ENCODE peak calls at places on chromosomes 7 and 10, in seven cellular contexts. One of them, this sample, is unnamed.

GRCh38 chr10:78542536-78542935 is 508.9 kb downstream of the RPS24 start:
- DNase-seq in HTR-8/SVneo: no peak
- DNase-seq in germinal center: no peak
- DNase-seq in GM10248: no peak
- DNase-seq in hypothalamus: no peak
- DNase-seq in kidney tubule cell: no peak
- DNase-seq in A673: no peak
- DNase-seq in this sample: no peak

GRCh38 chr7:12386237-12386839 is 17.3 kb downstream of the VWDE start:
- DNase-seq in HTR-8/SVneo: no peak
- DNase-seq in germinal center: no peak
- DNase-seq in GM10248: no peak
- DNase-seq in hypothalamus: no peak
- DNase-seq in kidney tubule cell: no peak
- DNase-seq in A673: no peak
- DNase-seq in this sample: no peak

GRCh38 chr7:11931306-11931705 is 99.3 kb upstream of the THSD7A start:
- DNase-seq in HTR-8/SVneo: no peak
- DNase-seq in germinal center: no peak
- DNase-seq in GM10248: no peak
- DNase-seq in hypothalamus: no peak
- DNase-seq in kidney tubule cell: peak
- DNase-seq in A673: no peak
- DNase-seq in this sample: no peak

GRCh38 chr7:42858570-42858969 is 53.3 kb downstream of the C7orf25 start:
- DNase-seq in HTR-8/SVneo: no peak
- DNase-seq in germinal center: no peak
- DNase-seq in GM10248: no peak
- DNase-seq in hypothalamus: no peak
- DNase-seq in kidney tubule cell: peak
- DNase-seq in A673: no peak
- DNase-seq in this sample: no peak

GRCh38 chr7:157442456-157442855 is 105.7 kb downstream of the DNAJB6 start:
- DNase-seq in HTR-8/SVneo: no peak
- DNase-seq in germinal center: no peak
- DNase-seq in GM10248: no peak
- DNase-seq in hypothalamus: no peak
- DNase-seq in kidney tubule cell: no peak
- DNase-seq in A673: no peak
- DNase-seq in this sample: no peak

GRCh38 chr10:111075577-111076185 is 1.1 kb upstream of the ADRA2A start:
- DNase-seq in HTR-8/SVneo: no peak
- DNase-seq in germinal center: no peak
- DNase-seq in GM10248: peak
- DNase-seq in hypothalamus: no peak
- DNase-seq in kidney tubule cell: no peak
- DNase-seq in A673: no peak
- DNase-seq in this sample: no peak

GRCh38 chr7:117041007-117041406 is 87.7 kb downstream of the ST7 start:
- DNase-seq in HTR-8/SVneo: no peak
- DNase-seq in germinal center: no peak
- DNase-seq in GM10248: peak
- DNase-seq in hypothalamus: no peak
- DNase-seq in kidney tubule cell: no peak
- DNase-seq in A673: no peak
- DNase-seq in this sample: no peak

GRCh38 chr7:84337386-84337785 is 142.8 kb upstream of the SEMA3A start:
- DNase-seq in HTR-8/SVneo: no peak
- DNase-seq in germinal center: no peak
- DNase-seq in GM10248: no peak
- DNase-seq in hypothalamus: no peak
- DNase-seq in kidney tubule cell: peak
- DNase-seq in A673: no peak
- DNase-seq in this sample: no peak

GRCh38 chr7:156747718-156748117 is 107.1 kb downstream of the RNF32 start:
- DNase-seq in HTR-8/SVneo: no peak
- DNase-seq in germinal center: no peak
- DNase-seq in GM10248: no peak
- DNase-seq in hypothalamus: no peak
- DNase-seq in kidney tubule cell: no peak
- DNase-seq in A673: no peak
- DNase-seq in this sample: no peak

GRCh38 chr7:36047254-36047653 is 105.8 kb upstream of the EEPD1 start:
- DNase-seq in HTR-8/SVneo: no peak
- DNase-seq in germinal center: no peak
- DNase-seq in GM10248: no peak
- DNase-seq in hypothalamus: no peak
- DNase-seq in kidney tubule cell: no peak
- DNase-seq in A673: peak
- DNase-seq in this sample: no peak

GRCh38 chr10:65618125-65618524 is 1307.7 kb upstream of the LRRTM3 start:
- DNase-seq in HTR-8/SVneo: no peak
- DNase-seq in germinal center: no peak
- DNase-seq in GM10248: no peak
- DNase-seq in hypothalamus: no peak
- DNase-seq in kidney tubule cell: no peak
- DNase-seq in A673: no peak
- DNase-seq in this sample: no peak

GRCh38 chr7:150994141-150994837 is 3.5 kb downstream of the NOS3 start:
- DNase-seq in HTR-8/SVneo: no peak
- DNase-seq in germinal center: no peak
- DNase-seq in GM10248: no peak
- DNase-seq in hypothalamus: no peak
- DNase-seq in kidney tubule cell: no peak
- DNase-seq in A673: no peak
- DNase-seq in this sample: peak

GRCh38 chr10:78696791-78697420 is 371.9 kb upstream of the ZMIZ1 start:
- DNase-seq in HTR-8/SVneo: no peak
- DNase-seq in germinal center: no peak
- DNase-seq in GM10248: no peak
- DNase-seq in hypothalamus: no peak
- DNase-seq in kidney tubule cell: no peak
- DNase-seq in A673: no peak
- DNase-seq in this sample: no peak

GRCh38 chr10:75395955-75396860 is 5.4 kb downstream of the ZNF503 start:
- DNase-seq in HTR-8/SVneo: no peak
- DNase-seq in germinal center: no peak
- DNase-seq in GM10248: no peak
- DNase-seq in hypothalamus: no peak
- DNase-seq in kidney tubule cell: peak
- DNase-seq in A673: no peak
- DNase-seq in this sample: no peak

GRCh38 chr7:22277375-22277774 is 79.6 kb downstream of the RAPGEF5 start:
- DNase-seq in HTR-8/SVneo: no peak
- DNase-seq in germinal center: no peak
- DNase-seq in GM10248: no peak
- DNase-seq in hypothalamus: no peak
- DNase-seq in kidney tubule cell: no peak
- DNase-seq in A673: no peak
- DNase-seq in this sample: no peak

GRCh38 chr7:97835296-97836138 is 36.7 kb downstream of the ASNS start:
- DNase-seq in HTR-8/SVneo: peak
- DNase-seq in germinal center: peak
- DNase-seq in GM10248: peak
- DNase-seq in hypothalamus: peak
- DNase-seq in kidney tubule cell: peak
- DNase-seq in A673: peak
- DNase-seq in this sample: peak

GRCh38 chr10:31929260-31929985 is 792 bp upstream of the ARHGAP12 start:
- DNase-seq in HTR-8/SVneo: peak
- DNase-seq in germinal center: peak
- DNase-seq in GM10248: peak
- DNase-seq in hypothalamus: peak
- DNase-seq in kidney tubule cell: peak
- DNase-seq in A673: peak
- DNase-seq in this sample: peak

GRCh38 chr7:127828843-127829502 is 177.0 kb downstream of the SND1 start:
- DNase-seq in HTR-8/SVneo: no peak
- DNase-seq in germinal center: peak
- DNase-seq in GM10248: peak
- DNase-seq in hypothalamus: no peak
- DNase-seq in kidney tubule cell: no peak
- DNase-seq in A673: no peak
- DNase-seq in this sample: no peak

GRCh38 chr7:32200593-32200992 is 130.4 kb upstream of the PDE1C start:
- DNase-seq in HTR-8/SVneo: no peak
- DNase-seq in germinal center: no peak
- DNase-seq in GM10248: no peak
- DNase-seq in hypothalamus: no peak
- DNase-seq in kidney tubule cell: no peak
- DNase-seq in A673: no peak
- DNase-seq in this sample: no peak

GRCh38 chr7:158442260-158442659 is 145.4 kb downstream of the PTPRN2 start:
- DNase-seq in HTR-8/SVneo: no peak
- DNase-seq in germinal center: no peak
- DNase-seq in GM10248: no peak
- DNase-seq in hypothalamus: no peak
- DNase-seq in kidney tubule cell: no peak
- DNase-seq in A673: no peak
- DNase-seq in this sample: peak

GRCh38 chr7:4692055-4692454 is 10.0 kb downstream of the FOXK1 start:
- DNase-seq in HTR-8/SVneo: no peak
- DNase-seq in germinal center: no peak
- DNase-seq in GM10248: no peak
- DNase-seq in hypothalamus: no peak
- DNase-seq in kidney tubule cell: no peak
- DNase-seq in A673: no peak
- DNase-seq in this sample: no peak

GRCh38 chr10:119450606-119451304 is 91.8 kb downstream of the RGS10 start:
- DNase-seq in HTR-8/SVneo: no peak
- DNase-seq in germinal center: no peak
- DNase-seq in GM10248: no peak
- DNase-seq in hypothalamus: no peak
- DNase-seq in kidney tubule cell: peak
- DNase-seq in A673: no peak
- DNase-seq in this sample: no peak

GRCh38 chr7:139714163-139714901 is 63.5 kb downstream of the HIPK2 start:
- DNase-seq in HTR-8/SVneo: no peak
- DNase-seq in germinal center: peak
- DNase-seq in GM10248: peak
- DNase-seq in hypothalamus: no peak
- DNase-seq in kidney tubule cell: no peak
- DNase-seq in A673: no peak
- DNase-seq in this sample: no peak

GRCh38 chr10:129593953-129594352 is 126.9 kb downstream of the MGMT start:
- DNase-seq in HTR-8/SVneo: no peak
- DNase-seq in germinal center: no peak
- DNase-seq in GM10248: no peak
- DNase-seq in hypothalamus: no peak
- DNase-seq in kidney tubule cell: no peak
- DNase-seq in A673: no peak
- DNase-seq in this sample: no peak

GRCh38 chr7:81366546-81366945 is 403.3 kb downstream of the HGF start:
- DNase-seq in HTR-8/SVneo: no peak
- DNase-seq in germinal center: no peak
- DNase-seq in GM10248: no peak
- DNase-seq in hypothalamus: no peak
- DNase-seq in kidney tubule cell: no peak
- DNase-seq in A673: no peak
- DNase-seq in this sample: no peak

This sample was measured in RPMI8226.